ENCODE peak calls at places on chromosomes 3 and 15, in nine cellular contexts. One of them, this sample, is unnamed.
A peak's percentile ranks its signal among the peaks of the same experiment; 100 is the strongest.

GRCh38 chr3:99651561-99651960 is 13.2 kb downstream of the COL8A1 start:
- DNase-seq in left cardiac atrium: peak; percentile 47
- DNase-seq in EH: peak; percentile 93
- DNase-seq in adipocyte: no peak
- DNase-seq in stimulated activated CD8-positive, alpha-beta memory T cell treated with anti-CD3 and anti-CD28 coated beads, Interleukin-4, amount 100 ng/mL, for 1 hour: no peak
- DNase-seq in NCI-H345: no peak
- DNase-seq in spleen: no peak
- DNase-seq in progenitor cell of endocrine pancreas: no peak
- DNase-seq in fibroblast of the conjunctiva: no peak
- DNase-seq in this sample: no peak

GRCh38 chr15:42215854-42216829 is 8.0 kb upstream of the VPS39 start:
- DNase-seq in left cardiac atrium: no peak
- DNase-seq in EH: peak; percentile 20
- DNase-seq in adipocyte: peak; percentile 48
- DNase-seq in stimulated activated CD8-positive, alpha-beta memory T cell treated with anti-CD3 and anti-CD28 coated beads, Interleukin-4, amount 100 ng/mL, for 1 hour: no peak
- DNase-seq in NCI-H345: no peak
- DNase-seq in spleen: no peak
- DNase-seq in progenitor cell of endocrine pancreas: no peak
- DNase-seq in fibroblast of the conjunctiva: peak; percentile 10
- DNase-seq in this sample: no peak

GRCh38 chr3:123489400-123490004 is 40.6 kb upstream of the ADCY5 start:
- DNase-seq in left cardiac atrium: peak; percentile 63
- DNase-seq in EH: peak; percentile 66
- DNase-seq in adipocyte: peak; percentile 87
- DNase-seq in stimulated activated CD8-positive, alpha-beta memory T cell treated with anti-CD3 and anti-CD28 coated beads, Interleukin-4, amount 100 ng/mL, for 1 hour: no peak
- DNase-seq in NCI-H345: peak; percentile 36
- DNase-seq in spleen: no peak
- DNase-seq in progenitor cell of endocrine pancreas: peak; percentile 70
- DNase-seq in fibroblast of the conjunctiva: peak; percentile 60
- DNase-seq in this sample: peak; percentile 77

GRCh38 chr3:141646760-141647561 is 91.1 kb upstream of the RNF7 start:
- DNase-seq in left cardiac atrium: peak; percentile 36
- DNase-seq in EH: peak; percentile 86
- DNase-seq in adipocyte: no peak
- DNase-seq in stimulated activated CD8-positive, alpha-beta memory T cell treated with anti-CD3 and anti-CD28 coated beads, Interleukin-4, amount 100 ng/mL, for 1 hour: no peak
- DNase-seq in NCI-H345: peak; percentile 2
- DNase-seq in spleen: no peak
- DNase-seq in progenitor cell of endocrine pancreas: no peak
- DNase-seq in fibroblast of the conjunctiva: peak; percentile 41
- DNase-seq in this sample: no peak

GRCh38 chr3:43759297-43759782 is 68.6 kb downstream of the ABHD5 start:
- DNase-seq in left cardiac atrium: peak; percentile 40
- DNase-seq in EH: peak; percentile 93
- DNase-seq in adipocyte: peak; percentile 43
- DNase-seq in stimulated activated CD8-positive, alpha-beta memory T cell treated with anti-CD3 and anti-CD28 coated beads, Interleukin-4, amount 100 ng/mL, for 1 hour: no peak
- DNase-seq in NCI-H345: no peak
- DNase-seq in spleen: no peak
- DNase-seq in progenitor cell of endocrine pancreas: no peak
- DNase-seq in fibroblast of the conjunctiva: no peak
- DNase-seq in this sample: no peak

GRCh38 chr15:44194397-44195150 is 497 bp downstream of the FRMD5 start:
- DNase-seq in left cardiac atrium: peak; percentile 35
- DNase-seq in EH: peak; percentile 41
- DNase-seq in adipocyte: peak; percentile 65
- DNase-seq in stimulated activated CD8-positive, alpha-beta memory T cell treated with anti-CD3 and anti-CD28 coated beads, Interleukin-4, amount 100 ng/mL, for 1 hour: no peak
- DNase-seq in NCI-H345: peak; percentile 43
- DNase-seq in spleen: peak; percentile 83
- DNase-seq in progenitor cell of endocrine pancreas: no peak
- DNase-seq in fibroblast of the conjunctiva: no peak
- DNase-seq in this sample: peak; percentile 68

GRCh38 chr3:57557088-57557537 is 1.0 kb downstream of the PDE12 start:
- DNase-seq in left cardiac atrium: no peak
- DNase-seq in EH: peak; percentile 57
- DNase-seq in adipocyte: peak; percentile 66
- DNase-seq in stimulated activated CD8-positive, alpha-beta memory T cell treated with anti-CD3 and anti-CD28 coated beads, Interleukin-4, amount 100 ng/mL, for 1 hour: peak; percentile 2
- DNase-seq in NCI-H345: no peak
- DNase-seq in spleen: no peak
- DNase-seq in progenitor cell of endocrine pancreas: no peak
- DNase-seq in fibroblast of the conjunctiva: no peak
- DNase-seq in this sample: no peak

GRCh38 chr15:93997071-93997658 is 234.2 kb upstream of the MCTP2 start:
- DNase-seq in left cardiac atrium: no peak
- DNase-seq in EH: peak; percentile 22
- DNase-seq in adipocyte: peak; percentile 48
- DNase-seq in stimulated activated CD8-positive, alpha-beta memory T cell treated with anti-CD3 and anti-CD28 coated beads, Interleukin-4, amount 100 ng/mL, for 1 hour: no peak
- DNase-seq in NCI-H345: no peak
- DNase-seq in spleen: no peak
- DNase-seq in progenitor cell of endocrine pancreas: no peak
- DNase-seq in fibroblast of the conjunctiva: no peak
- DNase-seq in this sample: no peak